ENCODE peak calls at places on chromosomes 4 and X, in six cellular contexts. One of them, this sample, is unnamed.

GRCh38 chr4:152310223-152310622 is 225.7 kb downstream of the FBXW7 start:
- DNase-seq in GM12878: no peak
- DNase-seq in HCT116: no peak
- DNase-seq in K562: no peak
- DNase-seq in HepG2: no peak
- DNase-seq in H1: no peak
- DNase-seq in this sample: peak

GRCh38 chrX:12349201-12349600 is 210.9 kb downstream of the FRMPD4 start:
- DNase-seq in HCT116: no peak
- DNase-seq in H1: peak
- DNase-seq in K562: peak
- DNase-seq in HepG2: no peak
- DNase-seq in GM12878: no peak
- DNase-seq in this sample: no peak

GRCh38 chrX:123489011-123489410 is 243.8 kb downstream of the THOC2 start:
- DNase-seq in HepG2: no peak
- DNase-seq in K562: no peak
- DNase-seq in GM12878: no peak
- DNase-seq in H1: no peak
- DNase-seq in HCT116: no peak
- DNase-seq in this sample: no peak

GRCh38 chr4:41216294-41217019 is 2.1 kb upstream of the APBB2 start:
- DNase-seq in K562: peak
- DNase-seq in H1: peak
- DNase-seq in HepG2: peak
- DNase-seq in HCT116: peak
- DNase-seq in GM12878: peak
- DNase-seq in this sample: peak

GRCh38 chrX:138745215-138745614 is 33.7 kb upstream of the FGF13 start:
- DNase-seq in HCT116: no peak
- DNase-seq in H1: no peak
- DNase-seq in K562: peak
- DNase-seq in HepG2: peak
- DNase-seq in GM12878: peak
- DNase-seq in this sample: peak

GRCh38 chr4:148054275-148054674 is 322.4 kb downstream of the ARHGAP10 start:
- DNase-seq in HepG2: no peak
- DNase-seq in H1: no peak
- DNase-seq in HCT116: no peak
- DNase-seq in GM12878: no peak
- DNase-seq in K562: no peak
- DNase-seq in this sample: no peak

GRCh38 chr4:6324999-6325790 is 55.5 kb downstream of the WFS1 start:
- DNase-seq in H1: no peak
- DNase-seq in HCT116: no peak
- DNase-seq in GM12878: no peak
- DNase-seq in HepG2: no peak
- DNase-seq in K562: no peak
- DNase-seq in this sample: no peak

GRCh38 chr4:8571702-8572685 is 8.2 kb upstream of the GPR78 start:
- DNase-seq in HepG2: no peak
- DNase-seq in GM12878: no peak
- DNase-seq in K562: no peak
- DNase-seq in H1: no peak
- DNase-seq in HCT116: no peak
- DNase-seq in this sample: no peak

GRCh38 chr4:122826596-122827257 is at the start of gene FGF2:
- DNase-seq in K562: peak
- DNase-seq in HepG2: no peak
- DNase-seq in H1: peak
- DNase-seq in HCT116: no peak
- DNase-seq in GM12878: no peak
- DNase-seq in this sample: peak

GRCh38 chrX:48493890-48494364 is 14.9 kb upstream of the PORCN start:
- DNase-seq in GM12878: no peak
- DNase-seq in HepG2: peak
- DNase-seq in H1: no peak
- DNase-seq in K562: peak
- DNase-seq in HCT116: peak
- DNase-seq in this sample: no peak

GRCh38 chrX:10485331-10485730 is 135.1 kb downstream of the MID1 start:
- DNase-seq in H1: no peak
- DNase-seq in K562: no peak
- DNase-seq in HepG2: no peak
- DNase-seq in GM12878: no peak
- DNase-seq in HCT116: no peak
- DNase-seq in this sample: no peak

GRCh38 chr4:36183665-36184393 is 60.5 kb downstream of the ARAP2 start:
- DNase-seq in H1: no peak
- DNase-seq in GM12878: no peak
- DNase-seq in HepG2: no peak
- DNase-seq in K562: no peak
- DNase-seq in HCT116: no peak
- DNase-seq in this sample: no peak

GRCh38 chrX:130172127-130172834 is 519 bp downstream of the RAB33A start:
- DNase-seq in HCT116: no peak
- DNase-seq in GM12878: no peak
- DNase-seq in H1: no peak
- DNase-seq in K562: no peak
- DNase-seq in HepG2: no peak
- DNase-seq in this sample: no peak

GRCh38 chrX:72100824-72101351 is 30.8 kb downstream of the RTL5 start:
- DNase-seq in HCT116: no peak
- DNase-seq in HepG2: no peak
- DNase-seq in H1: no peak
- DNase-seq in K562: no peak
- DNase-seq in GM12878: peak
- DNase-seq in this sample: no peak

GRCh38 chrX:115690554-115691216 is 129.7 kb downstream of the PLS3 start:
- DNase-seq in HepG2: peak
- DNase-seq in K562: peak
- DNase-seq in GM12878: peak
- DNase-seq in H1: peak
- DNase-seq in HCT116: peak
- DNase-seq in this sample: peak

GRCh38 chr4:7777017-7777710 is 162.5 kb downstream of the AFAP1 start:
- DNase-seq in GM12878: no peak
- DNase-seq in H1: no peak
- DNase-seq in HepG2: no peak
- DNase-seq in K562: no peak
- DNase-seq in HCT116: no peak
- DNase-seq in this sample: no peak

GRCh38 chrX:42466706-42467105 is 311.3 kb downstream of the PPP1R2C start:
- DNase-seq in K562: no peak
- DNase-seq in HCT116: no peak
- DNase-seq in HepG2: no peak
- DNase-seq in H1: no peak
- DNase-seq in GM12878: no peak
- DNase-seq in this sample: no peak

GRCh38 chr4:169238445-169238844 is 32.3 kb downstream of the SH3RF1 start:
- DNase-seq in K562: no peak
- DNase-seq in HepG2: no peak
- DNase-seq in GM12878: no peak
- DNase-seq in HCT116: no peak
- DNase-seq in H1: no peak
- DNase-seq in this sample: no peak

GRCh38 chr4:152485726-152486276 is 50.1 kb downstream of the FBXW7 start:
- DNase-seq in K562: peak
- DNase-seq in H1: no peak
- DNase-seq in HepG2: peak
- DNase-seq in GM12878: peak
- DNase-seq in HCT116: no peak
- DNase-seq in this sample: no peak

GRCh38 chr4:14929669-14930068 is 72.6 kb upstream of the CPEB2 start:
- DNase-seq in H1: no peak
- DNase-seq in HCT116: no peak
- DNase-seq in GM12878: no peak
- DNase-seq in K562: no peak
- DNase-seq in HepG2: no peak
- DNase-seq in this sample: no peak

GRCh38 chr4:38667005-38667771 is 3.2 kb downstream of the KLF3 start:
- DNase-seq in H1: peak
- DNase-seq in HepG2: peak
- DNase-seq in GM12878: no peak
- DNase-seq in K562: peak
- DNase-seq in HCT116: peak
- DNase-seq in this sample: peak

GRCh38 chr4:128776794-128777216 is 32.7 kb upstream of the JADE1 start:
- DNase-seq in K562: no peak
- DNase-seq in GM12878: no peak
- DNase-seq in HepG2: no peak
- DNase-seq in H1: no peak
- DNase-seq in HCT116: no peak
- DNase-seq in this sample: no peak

GRCh38 chr4:156576946-156577345 is 394.7 kb downstream of the PDGFC start:
- DNase-seq in K562: no peak
- DNase-seq in HCT116: no peak
- DNase-seq in GM12878: no peak
- DNase-seq in H1: no peak
- DNase-seq in HepG2: no peak
- DNase-seq in this sample: no peak

GRCh38 chr4:53858744-53859143 is 205.7 kb downstream of the CHIC2 start:
- DNase-seq in K562: no peak
- DNase-seq in HCT116: no peak
- DNase-seq in H1: no peak
- DNase-seq in GM12878: no peak
- DNase-seq in HepG2: no peak
- DNase-seq in this sample: no peak

GRCh38 chr4:38678078-38678477 is 14.1 kb downstream of the KLF3 start:
- DNase-seq in K562: no peak
- DNase-seq in H1: no peak
- DNase-seq in GM12878: no peak
- DNase-seq in HCT116: no peak
- DNase-seq in HepG2: no peak
- DNase-seq in this sample: no peak

GRCh38 chrX:49257846-49258748 is 6.4 kb downstream of the FOXP3 start:
- DNase-seq in HCT116: no peak
- DNase-seq in H1: no peak
- DNase-seq in GM12878: no peak
- DNase-seq in HepG2: no peak
- DNase-seq in K562: no peak
- DNase-seq in this sample: no peak

GRCh38 chrX:24846551-24847170 is 152.9 kb downstream of the POLA1 start:
- DNase-seq in HepG2: no peak
- DNase-seq in HCT116: no peak
- DNase-seq in H1: no peak
- DNase-seq in GM12878: no peak
- DNase-seq in K562: no peak
- DNase-seq in this sample: no peak

GRCh38 chr4:67087897-67088296 is 457.4 kb downstream of the CENPC start:
- DNase-seq in HCT116: peak
- DNase-seq in HepG2: peak
- DNase-seq in H1: peak
- DNase-seq in K562: peak
- DNase-seq in GM12878: no peak
- DNase-seq in this sample: peak
- TF ChIP-seq ZNF274 in HCT116: no peak
- TF ChIP-seq ZNF274 in HepG2: no peak
- TF ChIP-seq ZNF274 in H1: no peak
- TF ChIP-seq ZNF274 in K562: no peak
- TF ChIP-seq ZNF274 in GM12878: no peak
- TF ChIP-seq ZNF274 in this sample: no peak

DNA sequence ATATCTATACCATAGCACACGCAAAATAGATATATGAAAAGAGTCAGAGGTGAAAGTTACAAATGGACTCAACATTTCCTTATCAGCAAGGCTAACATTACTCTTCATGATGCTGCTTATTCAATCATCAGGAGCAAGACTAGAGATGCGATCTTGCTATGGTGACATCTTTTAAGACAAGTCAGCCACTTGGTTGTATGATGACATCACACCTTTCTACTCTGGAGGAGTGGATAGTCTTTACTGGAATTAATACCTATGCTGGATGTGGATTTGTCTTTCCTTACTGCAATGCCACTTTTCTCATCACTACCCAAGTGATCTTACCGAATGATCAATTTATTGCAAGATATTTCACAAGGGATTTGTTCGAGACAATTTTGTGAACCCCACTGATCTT is 87.0 kb upstream of the SPOCK3 start:
- DNase-seq in HCT116: no peak
- DNase-seq in HepG2: no peak
- DNase-seq in H1: no peak
- DNase-seq in K562: no peak
- DNase-seq in GM12878: no peak
- DNase-seq in this sample: no peak
- TF ChIP-seq ZNF274 in HCT116: no peak
- TF ChIP-seq ZNF274 in HepG2: no peak
- TF ChIP-seq ZNF274 in H1: no peak
- TF ChIP-seq ZNF274 in K562: no peak
- TF ChIP-seq ZNF274 in GM12878: no peak
- TF ChIP-seq ZNF274 in this sample: no peak

DNA sequence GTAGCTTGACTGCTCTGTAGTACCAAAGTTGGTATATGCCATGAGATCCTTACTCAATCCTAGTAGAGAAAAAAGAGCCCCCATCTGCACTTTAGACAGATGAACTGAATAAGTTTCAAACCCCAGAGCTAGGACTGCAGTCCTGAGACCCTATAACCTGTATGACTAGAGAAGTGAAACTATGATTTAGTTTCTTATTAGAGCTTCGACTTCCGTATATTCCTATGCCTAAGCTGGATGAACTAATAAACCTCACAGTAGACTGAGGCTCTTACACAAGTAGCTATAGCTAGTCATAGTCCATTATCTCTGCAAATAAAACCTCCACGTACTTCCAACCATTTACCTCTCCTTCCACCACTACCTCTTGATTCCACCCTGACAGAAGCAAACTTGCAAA is 6.3 kb upstream of the OTUD4 start:
- DNase-seq in GM12878: no peak
- DNase-seq in HCT116: no peak
- DNase-seq in HepG2: no peak
- DNase-seq in H1: no peak
- DNase-seq in K562: no peak
- DNase-seq in this sample: no peak
- TF ChIP-seq ZNF274 in GM12878: no peak
- TF ChIP-seq ZNF274 in HCT116: no peak
- TF ChIP-seq ZNF274 in HepG2: no peak
- TF ChIP-seq ZNF274 in H1: no peak
- TF ChIP-seq ZNF274 in K562: no peak
- TF ChIP-seq ZNF274 in this sample: no peak

GRCh38 chrX:34642849-34643248 is 14.2 kb downstream of the TMEM47 start:
- DNase-seq in H1: no peak
- DNase-seq in HCT116: no peak
- DNase-seq in HepG2: no peak
- DNase-seq in GM12878: no peak
- DNase-seq in K562: no peak
- DNase-seq in this sample: no peak

GRCh38 chrX:34632404-34632803 is 24.7 kb downstream of the TMEM47 start:
- DNase-seq in GM12878: no peak
- DNase-seq in K562: no peak
- DNase-seq in HepG2: no peak
- DNase-seq in HCT116: no peak
- DNase-seq in H1: no peak
- DNase-seq in this sample: no peak

DNA sequence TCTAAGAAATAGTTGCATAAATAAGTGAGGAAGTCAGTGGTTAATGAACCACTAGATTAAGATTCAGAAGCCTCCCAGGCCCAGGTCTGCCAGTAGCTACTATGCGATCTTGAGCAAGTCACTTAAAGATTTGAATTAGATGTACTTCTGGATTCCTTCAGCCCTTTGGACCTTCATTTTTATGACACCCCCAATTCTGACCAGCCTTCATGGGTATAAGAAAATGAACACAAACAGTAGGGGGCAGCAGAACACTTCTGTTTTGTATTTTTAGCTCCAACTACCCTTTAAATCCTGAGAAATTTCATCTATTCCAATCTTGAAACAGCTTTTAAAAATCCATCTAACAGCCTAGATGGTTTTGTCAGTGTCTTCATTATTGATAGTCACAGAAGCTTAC is 19.0 kb downstream of the TMEM47 start:
- DNase-seq in H1: no peak
- DNase-seq in HepG2: peak
- DNase-seq in K562: peak
- DNase-seq in GM12878: no peak
- DNase-seq in HCT116: no peak
- DNase-seq in this sample: no peak
- TF ChIP-seq ZNF274 in H1: no peak
- TF ChIP-seq ZNF274 in HepG2: no peak
- TF ChIP-seq ZNF274 in K562: no peak
- TF ChIP-seq ZNF274 in GM12878: no peak
- TF ChIP-seq ZNF274 in HCT116: no peak
- TF ChIP-seq ZNF274 in this sample: no peak

This sample was measured in NT2/D1.